ENCODE peak calls at places on chromosomes 3 and 15, in five cellular contexts. P is stimulated activated CD4-positive, alpha-beta T cell treated with anti-CD3 and anti-CD28 coated beads, TNF-alpha, amount 100 ng/mL, for 4 hours; F is epithelial cell of esophagus; I is RWPE1; R is NCI-H1105. V is an unnamed sample.
A peak's percentile ranks its signal among the peaks of the same experiment; 100 is the strongest.

GRCh38 chr3:114393367-114394072 is 99.7 kb downstream of the TIGIT start:
- DNase-seq in I (no peak), R (no peak), F (no peak), P (no peak), V (no peak)

GRCh38 chr3:50664959-50665602 is 9.6 kb upstream of the DOCK3 start:
- DNase-seq in P (no peak), I (no peak), F (no peak), R (no peak), V (no peak)

GRCh38 chr3:119912220-119912619 is 130.3 kb downstream of the NR1I2 start:
- DNase-seq in F (peak; percentile 51), R (no peak), P (no peak), I (no peak), V (peak; percentile 51)

GRCh38 chr15:84590406-84590805 is 10.4 kb upstream of the ZSCAN2 start:
- DNase-seq in F (no peak), R (no peak), I (no peak), P (no peak), V (no peak)

GRCh38 chr3:168049366-168049974 is 46.3 kb downstream of the GOLIM4 start:
- DNase-seq in I (no peak), P (no peak), F (peak; percentile 43), R (no peak), V (no peak)

GRCh38 chr3:119235151-119235550 is 5.5 kb downstream of the B4GALT4 start:
- DNase-seq in P (no peak), I (peak; percentile 55), F (peak; percentile 63), R (no peak), V (peak; percentile 61)

GRCh38 chr3:133896002-133896761 is 500 bp upstream of the RAB6B start:
- DNase-seq in P (no peak), I (no peak), R (no peak), F (peak; percentile 10), V (no peak)

GRCh38 chr15:63389902-63390301 is 8.3 kb upstream of the CA12 start:
- DNase-seq in P (no peak), F (peak; percentile 77), I (peak; percentile 50), R (peak; percentile 100), V (no peak)

GRCh38 chr3:183884097-183884436 is 613 bp downstream of the PARL start:
- DNase-seq in P (no peak), R (no peak), I (no peak), F (no peak), V (no peak)

GRCh38 chr15:68639926-68640600 is 61.3 kb downstream of the CORO2B start:
- DNase-seq in P (no peak), F (peak; percentile 77), I (peak; percentile 78), R (no peak), V (peak; percentile 71)

GRCh38 chr15:77665530-77666295 is 33.0 kb upstream of the LINGO1 start:
- DNase-seq in P (no peak), F (no peak), I (no peak), R (no peak), V (no peak)

GRCh38 chr15:73983211-73983727 is 8.8 kb downstream of the STOML1 start:
- DNase-seq in F (peak; percentile 90), R (no peak), I (peak; percentile 75), P (no peak), V (peak; percentile 68)

GRCh38 chr3:127964053-127964452 is 49.0 kb downstream of the KBTBD12 start:
- DNase-seq in R (peak; percentile 85), P (no peak), F (peak; percentile 80), I (no peak), V (peak; percentile 48)

GRCh38 chr15:57237282-57237642 is 139.0 kb upstream of the CGNL1 start:
- DNase-seq in R (peak; percentile 43), P (no peak), I (no peak), F (no peak), V (no peak)